ENCODE peak calls at places on chromosomes 2 and 18, in seven cellular contexts. P, Q, R, X, S, I and H are unnamed samples.

GRCh38 chr2:111142101-111142500 is 21.4 kb downstream of the BCL2L11 start:
- DNase-seq in P (no peak), Q (no peak), R (no peak), X (no peak), S (no peak), I (no peak), H (no peak)

GRCh38 chr18:61833387-61833786 is 59.4 kb downstream of the RNF152 start:
- DNase-seq in P (no peak), Q (peak), R (no peak), X (no peak), S (no peak), I (no peak), H (no peak)

GRCh38 chr2:165208094-165208493 is 4.2 kb upstream of the SCN3A start:
- DNase-seq in P (no peak), Q (no peak), R (no peak), X (no peak), S (no peak), I (no peak), H (no peak)

GRCh38 chr2:234985608-234986115 is 33.8 kb downstream of the SH3BP4 start:
- DNase-seq in P (no peak), Q (no peak), R (no peak), X (no peak), S (no peak), I (no peak), H (no peak)

GRCh38 chr2:38149533-38149932 is 73.6 kb upstream of the CYP1B1 start:
- DNase-seq in P (no peak), Q (no peak), R (no peak), X (no peak), S (no peak), I (no peak), H (no peak)

GRCh38 chr2:96240341-96241038 is 25.3 kb downstream of the TMEM127 start:
- DNase-seq in P (no peak), Q (no peak), R (no peak), X (no peak), S (no peak), I (no peak), H (no peak)

GRCh38 chr18:48636436-48636835 is 97.6 kb downstream of the CTIF start:
- DNase-seq in P (no peak), Q (no peak), R (no peak), X (no peak), S (no peak), I (no peak), H (peak)

GRCh38 chr2:32735370-32735769 is 107.5 kb downstream of the TTC27 start:
- DNase-seq in P (no peak), Q (no peak), R (no peak), X (no peak), S (no peak), I (no peak), H (no peak)

GRCh38 chr18:35407871-35408481 is 30.8 kb upstream of the ZNF396 start:
- DNase-seq in P (peak), Q (peak), R (peak), X (peak), S (peak), I (peak), H (no peak)

GRCh38 chr2:160332318-160332717 is 132.2 kb upstream of the ITGB6 start:
- DNase-seq in P (no peak), Q (peak), R (no peak), X (peak), S (no peak), I (no peak), H (no peak)

GRCh38 chr2:80244905-80245584 is 59.5 kb downstream of the LRRTM1 start:
- DNase-seq in P (no peak), Q (no peak), R (no peak), X (no peak), S (no peak), I (no peak), H (no peak)

GRCh38 chr18:26230497-26230896 is 4.3 kb downstream of the TAF4B start:
- DNase-seq in P (no peak), Q (no peak), R (no peak), X (no peak), S (no peak), I (no peak), H (no peak)

GRCh38 chr2:242020196-242021004 is 150.9 kb downstream of the RTP5 start:
- DNase-seq in P (no peak), Q (peak), R (peak), X (no peak), S (peak), I (no peak), H (peak)

GRCh38 chr18:24227976-24228660 is 89.3 kb downstream of the CABYR start:
- DNase-seq in P (no peak), Q (no peak), R (no peak), X (no peak), S (no peak), I (no peak), H (no peak)

GRCh38 chr18:51049137-51049536 is 19.1 kb downstream of the SMAD4 start:
- DNase-seq in P (no peak), Q (no peak), R (no peak), X (no peak), S (no peak), I (no peak), H (no peak)

GRCh38 chr2:234881413-234882241 is 70.2 kb upstream of the SH3BP4 start:
- DNase-seq in P (peak), Q (peak), R (no peak), X (peak), S (peak), I (peak), H (peak)

GRCh38 chr2:200944467-200945394 is 18.7 kb downstream of the ORC2 start:
- DNase-seq in P (peak), Q (peak), R (no peak), X (peak), S (no peak), I (no peak), H (peak)

GRCh38 chr18:31225668-31226067 is 63.0 kb upstream of the DSC1 start:
- DNase-seq in P (no peak), Q (peak), R (no peak), X (no peak), S (no peak), I (no peak), H (no peak)

GRCh38 chr2:182901748-182902147 is 35.3 kb upstream of the FRZB start:
- DNase-seq in P (no peak), Q (no peak), R (no peak), X (no peak), S (no peak), I (no peak), H (no peak)

GRCh38 chr2:10028407-10028987 is 14.9 kb upstream of the KLF11 start:
- DNase-seq in P (no peak), Q (no peak), R (no peak), X (no peak), S (no peak), I (no peak), H (no peak)

GRCh38 chr2:237998530-237998929 is 31.7 kb downstream of the UBE2F start:
- DNase-seq in P (no peak), Q (no peak), R (no peak), X (peak), S (no peak), I (peak), H (no peak)

GRCh38 chr2:56768973-56769372 is 585.2 kb downstream of the CCDC85A start:
- DNase-seq in P (no peak), Q (no peak), R (no peak), X (no peak), S (no peak), I (no peak), H (no peak)

GRCh38 chr18:10353791-10354190 is 100.6 kb upstream of the APCDD1 start:
- DNase-seq in P (no peak), Q (peak), R (no peak), X (no peak), S (no peak), I (no peak), H (no peak)

GRCh38 chr18:54946149-54946581 is 13.1 kb downstream of the CCDC68 start:
- DNase-seq in P (peak), Q (peak), R (no peak), X (peak), S (no peak), I (peak), H (no peak)